ENCODE peak calls at places on chromosomes 13 and 19, in five cellular contexts. M, H, T, E and N are unnamed samples.

GRCh38 chr19:2532252-2533071 is 56.5 kb downstream of the GADD45B start:
- DNase-seq in T (peak; percentile 76), H (no peak), M (no peak), E (no peak), N (no peak)

GRCh38 chr19:42634409-42635232 is 39.9 kb upstream of the CEACAM8 start:
- DNase-seq in T (peak; percentile 20), M (no peak), E (peak; percentile 17), H (no peak), N (no peak)

GRCh38 chr19:19594371-19594770 is 24.1 kb downstream of the PBX4 start:
- DNase-seq in H (no peak), E (no peak), M (no peak), T (no peak), N (no peak)

GRCh38 chr19:27746691-27747380 is 1466.1 kb downstream of the UQCRFS1 start:
- DNase-seq in M (peak; percentile 19), T (peak; percentile 1), H (no peak), E (no peak), N (no peak)

GRCh38 chr19:39970424-39970673 is 616 bp upstream of the PSMC4 start:
- DNase-seq in E (peak; percentile 33), T (no peak), H (no peak), M (no peak), N (no peak)

GRCh38 chr13:80630685-80631121 is 289.8 kb upstream of the SPRY2 start:
- DNase-seq in M (no peak), E (no peak), T (no peak), H (no peak), N (no peak)

GRCh38 chr13:75550159-75550567 is 572 bp downstream of the UCHL3 start:
- DNase-seq in E (peak; percentile 58), M (no peak), T (peak; percentile 87), H (no peak), N (no peak)

GRCh38 chr13:64054306-64054705 is 2638.7 kb upstream of the PCDH20 start:
- DNase-seq in T (no peak), E (no peak), H (no peak), M (no peak), N (no peak)

GRCh38 chr19:50458396-50459066 is 17.8 kb upstream of the EMC10 start:
- DNase-seq in E (no peak), H (no peak), M (no peak), T (peak; percentile 6), N (no peak)

GRCh38 chr19:46951236-46951986 is 68.2 kb upstream of the NPAS1 start:
- DNase-seq in E (no peak), T (peak; percentile 45), H (no peak), M (no peak), N (peak; percentile 63)

GRCh38 chr13:93466502-93467036 is 240.0 kb downstream of the GPC6 start:
- DNase-seq in E (no peak), T (peak; percentile 5), M (no peak), H (no peak), N (no peak)

GRCh38 chr19:12034610-12035009 is 869 bp downstream of the ZNF433 start:
- DNase-seq in E (no peak), T (no peak), H (no peak), M (no peak), N (no peak)

GRCh38 chr19:8240274-8241229 is 31.4 kb downstream of the CERS4 start:
- DNase-seq in M (peak; percentile 84), T (peak; percentile 94), H (peak; percentile 79), E (peak; percentile 38), N (peak; percentile 68)

GRCh38 chr13:49669735-49670309 is 21.5 kb downstream of the EBPL start:
- DNase-seq in E (peak; percentile 25), T (peak; percentile 81), M (peak; percentile 33), H (peak; percentile 41), N (peak; percentile 29)

GRCh38 chr13:53136554-53136953 is 107.9 kb downstream of the OLFM4 start:
- DNase-seq in M (no peak), H (no peak), E (no peak), T (no peak), N (no peak)

GRCh38 chr13:20495087-20496023 is 30.3 kb downstream of the CRYL1 start:
- DNase-seq in T (peak; percentile 72), M (no peak), E (peak; percentile 53), H (peak; percentile 51), N (no peak)

GRCh38 chr19:35222373-35223005 is 6.0 kb downstream of the FAM187B start:
- DNase-seq in E (no peak), M (no peak), H (no peak), T (no peak), N (no peak)

GRCh38 chr13:28376604-28377003 is 118.3 kb downstream of the FLT1 start:
- DNase-seq in M (no peak), H (no peak), E (no peak), T (no peak), N (no peak)

GRCh38 chr19:821228-821975 is at the start of gene PLPPR3:
- DNase-seq in E (no peak), M (no peak), T (no peak), H (no peak), N (no peak)
- H3K4me3 ChIP-seq in E (peak within 1 kb of the TSS; percentile 42), M (peak within 1 kb of the TSS; percentile 48), T (peak within 1 kb of the TSS; percentile 54), H (peak within 1 kb of the TSS; percentile 98), N (peak within 1 kb of the TSS; percentile 10)

GRCh38 chr19:15399234-15399515 is 19.6 kb upstream of the AKAP8 start:
- DNase-seq in M (no peak), E (no peak), T (no peak), H (no peak), N (no peak)

GRCh38 chr19:15396436-15396835 is 16.8 kb upstream of the AKAP8 start:
- DNase-seq in T (no peak), E (no peak), H (no peak), M (no peak), N (no peak)

GRCh38 chr19:15397782-15398181 is 18.2 kb upstream of the AKAP8 start:
- DNase-seq in M (no peak), E (no peak), H (no peak), T (no peak), N (no peak)

GRCh38 chr19:15398501-15399233 is 19.1 kb upstream of the AKAP8 start:
- DNase-seq in H (no peak), T (no peak), M (peak; percentile 61), E (no peak), N (no peak)

DNA sequence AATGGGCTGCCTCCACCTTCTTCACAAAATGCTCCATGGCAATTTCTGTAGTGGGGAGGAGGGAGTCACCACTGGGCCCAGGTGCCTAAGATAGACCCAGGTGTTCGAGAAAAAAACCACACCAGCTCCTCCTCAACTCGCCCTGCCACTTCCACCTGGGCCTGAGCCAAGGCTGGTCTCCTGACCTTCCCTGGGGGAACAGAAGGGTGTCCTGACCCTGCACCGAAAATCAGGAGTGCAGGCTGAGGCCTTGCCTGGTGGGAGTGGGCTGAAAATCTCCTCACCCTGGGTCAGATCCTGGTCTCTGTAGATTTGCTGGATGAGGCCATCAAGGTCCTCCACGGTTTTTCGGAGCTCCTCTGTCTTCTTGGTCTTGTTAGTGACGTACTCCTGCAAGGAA is 17.6 kb upstream of the AKAP8 start:
- DNase-seq in M (no peak), T (no peak), E (no peak), H (no peak), N (no peak)
- H3K4me3 ChIP-seq in M (no peak overlapping the region), T (no peak overlapping the region), E (no peak overlapping the region), H (no peak overlapping the region), N (no peak overlapping the region)

GRCh38 chr13:44575035-44575434 is 1.1 kb downstream of the TSC22D1 start:
- DNase-seq in E (no peak), H (no peak), M (no peak), T (no peak), N (no peak)

GRCh38 chr13:44575741-44576395 is at the start of gene TSC22D1:
- DNase-seq in T (peak; percentile 56), E (peak; percentile 47), M (peak; percentile 32), H (no peak), N (no peak)

GRCh38 chr13:44573790-44574465 is 2.2 kb downstream of the TSC22D1 start:
- DNase-seq in T (peak; percentile 67), M (no peak), H (no peak), E (peak; percentile 50), N (no peak)

GRCh38 chr13:44573071-44573470 is 3.1 kb downstream of the TSC22D1 start:
- DNase-seq in E (no peak), M (no peak), H (no peak), T (no peak), N (no peak)

GRCh38 chr13:44574466-44574855 is 1.7 kb downstream of the TSC22D1 start:
- DNase-seq in T (peak; percentile 36), E (no peak), H (no peak), M (no peak), N (no peak)
- H3K4me3 ChIP-seq in T (peak overlapping the region; percentile 80), E (no peak overlapping the region), H (peak overlapping the region; percentile 42), M (peak overlapping the region; percentile 90), N (peak overlapping the region; percentile 77)

GRCh38 chr13:110103479-110103878 is 203.5 kb downstream of the COL4A1 start:
- DNase-seq in H (no peak), T (no peak), E (no peak), M (no peak), N (no peak)
- H3K4me3 ChIP-seq in H (no peak overlapping the region), T (no peak overlapping the region), E (no peak overlapping the region), M (no peak overlapping the region), N (no peak overlapping the region)

GRCh38 chr13:44063881-44064280 is 184.2 kb downstream of the LACC1 start:
- DNase-seq in H (no peak), E (no peak), T (no peak), M (no peak), N (no peak)
- H3K4me3 ChIP-seq in H (no peak overlapping the region), E (no peak overlapping the region), T (no peak overlapping the region), M (no peak overlapping the region), N (no peak overlapping the region)

DNA sequence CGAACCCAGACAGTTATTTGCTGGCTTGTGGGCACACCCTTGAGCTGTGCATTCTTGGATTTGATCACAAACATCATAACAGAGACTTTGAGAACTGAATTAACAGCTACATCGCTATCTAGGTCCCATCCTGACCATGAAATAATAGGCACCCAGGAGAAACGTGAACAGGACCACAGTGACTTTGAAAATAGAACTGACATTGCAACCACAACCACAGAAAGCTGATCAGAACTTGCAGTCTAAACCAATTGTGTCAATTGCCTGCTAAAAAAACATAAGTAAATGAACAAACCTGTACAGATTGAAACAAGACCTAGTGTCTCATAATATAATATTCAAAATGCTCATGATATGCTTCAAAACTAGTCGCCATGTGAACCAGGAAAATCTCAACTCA is 18.3 kb upstream of the KATNAL1 start:
- DNase-seq in T (no peak), E (no peak), H (no peak), M (no peak), N (no peak)
- H3K4me3 ChIP-seq in T (no peak overlapping the region), E (no peak overlapping the region), H (no peak overlapping the region), M (no peak overlapping the region), N (no peak overlapping the region)

GRCh38 chr13:46893820-46894533 is 2.9 kb downstream of the HTR2A start:
- DNase-seq in H (peak; percentile 71), E (peak; percentile 15), T (peak; percentile 17), M (peak; percentile 73), N (peak; percentile 4)

GRCh38 chr13:46896346-46897138 is at the start of gene HTR2A:
- DNase-seq in M (no peak), T (peak; percentile 17), E (no peak), H (no peak), N (peak; percentile 4)

GRCh38 chr13:46894534-46894906 is 2.3 kb downstream of the HTR2A start:
- DNase-seq in H (no peak), M (no peak), E (no peak), T (no peak), N (no peak)

GRCh38 chr13:46893221-46893620 is 3.6 kb downstream of the HTR2A start:
- DNase-seq in H (no peak), T (no peak), M (no peak), E (no peak), N (no peak)
- H3K4me3 ChIP-seq in H (no peak overlapping the region), T (no peak overlapping the region), M (peak overlapping the region; percentile 69), E (no peak overlapping the region), N (no peak overlapping the region)

GRCh38 chr19:4120933-4121612 is 2.8 kb downstream of the MAP2K2 start:
- DNase-seq in M (no peak), T (no peak), H (no peak), E (no peak), N (no peak)
- H3K4me3 ChIP-seq in M (no peak overlapping the region), T (no peak overlapping the region), H (no peak overlapping the region), E (no peak overlapping the region), N (no peak overlapping the region)